ENCODE peak calls at places on chromosomes 6 and 20, in six cellular contexts. V is spleen, N is A549, T is Peyer's patch, F is endothelial cell of umbilical vein, L is prostate gland. J is an unnamed sample. For H3K4me1, the result is how much of the 10 kb centered on the place peaks cover.

GRCh38 chr6:401994-402640 is 10.6 kb downstream of the IRF4 start:
- DNase-seq in V (no peak), L (no peak), F (no peak), T (no peak), N (no peak), J (no peak)

GRCh38 chr6:43768983-43769525 is 957 bp upstream of the VEGFA start:
- DNase-seq in V (peak), F (no peak), N (no peak), T (no peak), L (no peak), J (peak)

GRCh38 chr6:167103041-167103816 is 19.7 kb upstream of the CCR6 start:
- DNase-seq in L (no peak), F (no peak), T (peak), N (no peak), V (peak), J (no peak)

GRCh38 chr6:161067749-161068148 is 76.2 kb downstream of the MAP3K4 start:
- DNase-seq in L (no peak), T (no peak), N (no peak), V (no peak), F (peak), J (no peak)

GRCh38 chr20:37898301-37899104 is 4.4 kb upstream of the VSTM2L start:
- DNase-seq in L (peak), N (no peak), V (no peak), T (no peak), F (no peak), J (no peak)

GRCh38 chr20:13101701-13102100 is 92.9 kb downstream of the SPTLC3 start:
- DNase-seq in F (no peak), L (no peak), V (no peak), N (no peak), T (no peak), J (no peak)

GRCh38 chr20:54745780-54746179 is 270.4 kb downstream of the DOK5 start:
- DNase-seq in N (no peak), V (no peak), T (no peak), F (no peak), L (no peak), J (no peak)

GRCh38 chr20:13276945-13277582 is 56.0 kb downstream of the ISM1 start:
- DNase-seq in T (no peak), N (no peak), L (no peak), F (no peak), V (no peak), J (no peak)

GRCh38 chr20:56393133-56393472 is 658 bp downstream of the CSTF1 start:
- DNase-seq in V (no peak), N (no peak), T (no peak), L (no peak), F (peak), J (no peak)

GRCh38 chr6:163094881-163095280 is 319.6 kb upstream of the QKI start:
- DNase-seq in L (no peak), T (no peak), F (no peak), N (no peak), V (no peak), J (no peak)

GRCh38 chr20:46823271-46823747 is 71.3 kb upstream of the EYA2 start:
- DNase-seq in F (no peak), T (no peak), N (no peak), L (no peak), V (no peak), J (no peak)

GRCh38 chr6:149840345-149841075 is 23.6 kb downstream of the LRP11 start:
- DNase-seq in T (peak), F (peak), L (peak), V (no peak), N (peak), J (peak)

GRCh38 chr20:44302026-44302669 is 8.9 kb downstream of the FITM2 start:
- DNase-seq in L (peak), V (no peak), N (no peak), T (no peak), F (no peak), J (peak)

GRCh38 chr6:131980791-131981623 is 29.8 kb upstream of the CCN2 start:
- DNase-seq in T (no peak), L (no peak), V (no peak), F (peak), N (no peak), J (no peak)

GRCh38 chr6:6362051-6362450 is 41.6 kb upstream of the F13A1 start:
- DNase-seq in T (no peak), V (no peak), L (no peak), N (no peak), F (no peak), J (no peak)

GRCh38 chr6:55704421-55704820 is 125.4 kb upstream of the HMGCLL1 start:
- DNase-seq in N (no peak), V (no peak), T (no peak), L (no peak), F (peak), J (no peak)

GRCh38 chr20:57653546-57653900 is 33.3 kb upstream of the ZBP1 start:
- DNase-seq in F (no peak), L (no peak), T (peak), N (peak), V (peak), J (no peak)

GRCh38 chr20:49584418-49585382 is 16.8 kb upstream of the PTGIS start:
- DNase-seq in T (no peak), N (no peak), V (no peak), L (no peak), F (no peak), J (no peak)

GRCh38 chr20:58001381-58001780 is 227.1 kb downstream of the ANKRD60 start:
- DNase-seq in F (peak), L (no peak), N (no peak), T (no peak), V (peak), J (peak)

GRCh38 chr6:15623282-15624116 is 39.3 kb downstream of the DTNBP1 start:
- DNase-seq in T (no peak), N (peak), L (no peak), F (peak), V (no peak), J (no peak)

GRCh38 chr20:46324960-46325703 is 16.8 kb upstream of the CDH22 start:
- DNase-seq in N (peak), V (no peak), L (no peak), T (no peak), F (peak), J (no peak)

GRCh38 chr6:83860347-83860731 is 850 bp downstream of the CYB5R4 start:
- DNase-seq in V (no peak), N (no peak), L (no peak), F (no peak), T (no peak), J (no peak)

GRCh38 chr6:44452725-44453124 is 65.2 kb downstream of the CDC5L start:
- DNase-seq in T (no peak), L (no peak), V (no peak), F (peak), N (no peak), J (no peak)

GRCh38 chr6:156396068-156396771 is 381.0 kb upstream of the ARID1B start:
- DNase-seq in V (no peak), F (no peak), L (no peak), N (no peak), T (no peak), J (no peak)

GRCh38 chr6:107716688-107717089 is 107.4 kb downstream of the SCML4 start:
- DNase-seq in T (peak), V (peak), F (no peak), L (no peak), N (no peak), J (no peak)

GRCh38 chr6:35973670-35974222 is 50.7 kb downstream of the SLC26A8 start:
- DNase-seq in F (no peak), V (no peak), T (no peak), N (no peak), L (no peak), J (no peak)

GRCh38 chr6:34926655-34927054 is 37.6 kb downstream of the ANKS1A start:
- DNase-seq in V (no peak), F (no peak), T (no peak), N (no peak), L (no peak), J (no peak)

GRCh38 chr20:55461519-55461918 is 543.8 kb downstream of the CBLN4 start:
- DNase-seq in V (no peak), T (no peak), L (no peak), F (no peak), N (no peak), J (no peak)

GRCh38 chr6:130138909-130139242 is 83.9 kb downstream of the SAMD3 start:
- DNase-seq in F (no peak), V (no peak), N (no peak), L (no peak), T (no peak), J (no peak)

GRCh38 chr6:130132286-130132701 is 90.5 kb downstream of the SAMD3 start:
- DNase-seq in L (no peak), T (no peak), V (no peak), N (no peak), F (no peak), J (no peak)

GRCh38 chr6:130138116-130138908 is 84.4 kb downstream of the SAMD3 start:
- DNase-seq in V (no peak), T (no peak), L (no peak), F (no peak), N (no peak), J (no peak)

GRCh38 chr6:130136803-130137202 is 85.9 kb downstream of the SAMD3 start:
- DNase-seq in V (no peak), N (no peak), T (no peak), F (no peak), L (no peak), J (no peak)

GRCh38 chr6:130134594-130134993 is 88.2 kb downstream of the SAMD3 start:
- DNase-seq in T (no peak), F (no peak), L (no peak), V (no peak), N (no peak), J (no peak)
- TF ChIP-seq CTCF in T (no peak), F (no peak), L (no peak), V (no peak), N (no peak), J (no peak)

GRCh38 chr6:28335564-28336283 is at the start of gene ZSCAN31:
- DNase-seq in T (peak), L (peak), N (peak), V (peak), F (peak), J (peak)
- TF ChIP-seq POLR2A in T (peak), L (peak), N (peak), V (no peak), F (peak), J (peak)

GRCh38 chr6:90180526-90180925 is 116.1 kb downstream of the BACH2 start:
- DNase-seq in N (no peak), T (no peak), L (no peak), V (no peak), F (no peak), J (no peak)

GRCh38 chr6:90177544-90178293 is 118.9 kb downstream of the BACH2 start:
- DNase-seq in N (no peak), V (no peak), F (no peak), L (no peak), T (no peak), J (no peak)

GRCh38 chr6:90175627-90176538 is 120.8 kb downstream of the BACH2 start:
- DNase-seq in T (peak), F (no peak), L (peak), N (no peak), V (no peak), J (no peak)

GRCh38 chr6:90178294-90178678 is 118.4 kb downstream of the BACH2 start:
- DNase-seq in F (no peak), L (no peak), V (no peak), T (no peak), N (no peak), J (no peak)

GRCh38 chr6:90179190-90180169 is 117.2 kb downstream of the BACH2 start:
- DNase-seq in V (no peak), N (no peak), L (no peak), T (no peak), F (no peak), J (no peak)
- H3K4me1 ChIP-seq in V (under half), N (under half), L (under half), T (under half), F (under half), J (under half)

GRCh38 chr6:93035756-93036155 is 383.6 kb downstream of the EPHA7 start:
- DNase-seq in N (no peak), V (no peak), L (no peak), F (no peak), T (no peak), J (no peak)

GRCh38 chr6:93040375-93040774 is 379.0 kb downstream of the EPHA7 start:
- DNase-seq in N (no peak), V (no peak), L (no peak), T (no peak), F (peak), J (no peak)

DNA sequence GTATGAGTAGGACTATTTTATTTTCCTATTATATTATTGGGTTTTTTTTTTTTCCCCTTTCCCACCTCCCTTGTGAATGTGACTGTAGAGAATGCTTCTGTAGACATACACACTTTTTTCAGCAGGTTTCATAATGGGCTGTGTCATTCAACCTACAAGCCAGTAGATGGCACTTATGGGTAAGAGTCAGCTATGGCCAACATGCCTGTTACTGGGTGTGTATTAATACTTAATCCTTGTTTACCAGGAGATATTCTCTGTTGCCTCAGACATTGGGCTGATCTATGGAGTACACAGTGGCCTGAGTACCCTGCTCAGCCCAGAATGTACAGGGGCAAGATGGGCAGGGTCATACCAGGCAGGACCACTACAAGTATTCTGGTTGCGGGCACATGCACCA is 382.5 kb downstream of the EPHA7 start:
- DNase-seq in L (no peak), F (peak), N (no peak), V (no peak), T (no peak), J (no peak)
- TF ChIP-seq CTCF in L (no peak), F (peak), N (no peak), V (no peak), T (peak), J (no peak)

GRCh38 chr6:128520436-128521301 is at the start of gene PTPRK:
- DNase-seq in F (peak), N (peak), V (peak), T (peak), L (peak), J (peak)
- TF ChIP-seq POLR2A in F (peak), N (peak), V (no peak), T (peak), L (peak), J (peak)

GRCh38 chr6:2958802-2959201 is 12.6 kb downstream of the SERPINB6 start:
- DNase-seq in V (no peak), F (no peak), T (no peak), L (no peak), N (no peak), J (no peak)

GRCh38 chr6:2959909-2960719 is 11.3 kb downstream of the SERPINB6 start:
- DNase-seq in L (peak), V (no peak), N (no peak), F (peak), T (no peak), J (no peak)

GRCh38 chr6:2957696-2958330 is 13.6 kb downstream of the SERPINB6 start:
- DNase-seq in N (no peak), F (no peak), T (peak), L (no peak), V (no peak), J (peak)

GRCh38 chr6:2956930-2957329 is 14.4 kb downstream of the SERPINB6 start:
- DNase-seq in F (no peak), L (no peak), N (no peak), V (no peak), T (no peak), J (no peak)

DNA sequence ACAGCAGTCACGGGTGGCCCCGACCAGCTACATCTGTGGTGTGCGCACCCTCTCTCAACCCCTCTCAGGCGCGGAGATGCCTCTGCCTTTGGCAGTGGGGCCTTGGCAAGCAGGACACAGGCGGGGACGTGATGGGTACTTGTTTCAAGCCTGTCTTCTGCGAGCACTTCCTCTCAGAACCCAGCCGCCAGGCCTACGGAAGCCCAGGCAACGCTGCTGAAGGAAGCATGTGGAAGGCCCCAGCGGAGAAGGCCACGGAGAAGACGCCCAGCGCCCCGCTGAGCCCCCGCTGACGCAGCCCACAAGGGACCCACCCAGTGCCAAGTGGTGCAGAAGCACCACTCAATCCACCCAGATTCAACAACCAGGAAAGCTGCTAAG is 13.0 kb downstream of the SERPINB6 start:
- DNase-seq in T (no peak), L (no peak), F (no peak), N (no peak), V (peak), J (peak)
- H3K4me1 ChIP-seq in T (half or more), L (under half), F (under half), N (under half), V (under half), J (half or more)